ENCODE peak calls at places on chromosomes 6 and 20, in six cellular contexts. One of them, this sample, is unnamed. For H3K36me3, the result is how much of the 10 kb centered on the place peaks cover.

GRCh38 chr6:20771427-20771826 is 237.2 kb downstream of the CDKAL1 start:
- DNase-seq in neuronal stem cell: no peak
- DNase-seq in IMR-90: no peak
- DNase-seq in mesenchymal stem cell: no peak
- DNase-seq in mesendoderm: peak
- DNase-seq in H1: peak
- DNase-seq in this sample: no peak

GRCh38 chr6:53581161-53581560 is 36.3 kb upstream of the GCLC start:
- DNase-seq in H1: no peak
- DNase-seq in neuronal stem cell: no peak
- DNase-seq in mesendoderm: no peak
- DNase-seq in IMR-90: peak
- DNase-seq in mesenchymal stem cell: no peak
- DNase-seq in this sample: no peak

GRCh38 chr6:45724511-45724910 is 291.1 kb downstream of the CLIC5 start:
- DNase-seq in neuronal stem cell: no peak
- DNase-seq in mesenchymal stem cell: peak
- DNase-seq in mesendoderm: no peak
- DNase-seq in H1: no peak
- DNase-seq in IMR-90: peak
- DNase-seq in this sample: no peak

GRCh38 chr6:158764188-158764849 is 54.8 kb downstream of the EZR start:
- DNase-seq in H1: no peak
- DNase-seq in mesendoderm: no peak
- DNase-seq in IMR-90: no peak
- DNase-seq in mesenchymal stem cell: no peak
- DNase-seq in neuronal stem cell: no peak
- DNase-seq in this sample: peak

GRCh38 chr6:3259491-3259958 is 778 bp downstream of the PSMG4 start:
- DNase-seq in H1: no peak
- DNase-seq in mesenchymal stem cell: peak
- DNase-seq in mesendoderm: peak
- DNase-seq in IMR-90: peak
- DNase-seq in neuronal stem cell: no peak
- DNase-seq in this sample: peak

GRCh38 chr6:77401231-77401630 is 62.1 kb downstream of the HTR1B start:
- DNase-seq in neuronal stem cell: no peak
- DNase-seq in IMR-90: no peak
- DNase-seq in H1: no peak
- DNase-seq in mesenchymal stem cell: no peak
- DNase-seq in mesendoderm: no peak
- DNase-seq in this sample: peak

GRCh38 chr6:105445461-105445860 is 42.6 kb upstream of the PREP start:
- DNase-seq in IMR-90: no peak
- DNase-seq in mesenchymal stem cell: no peak
- DNase-seq in neuronal stem cell: no peak
- DNase-seq in mesendoderm: no peak
- DNase-seq in H1: no peak
- DNase-seq in this sample: no peak

GRCh38 chr6:138105446-138105845 is 1.8 kb downstream of the PERP start:
- DNase-seq in IMR-90: no peak
- DNase-seq in H1: no peak
- DNase-seq in neuronal stem cell: no peak
- DNase-seq in mesenchymal stem cell: no peak
- DNase-seq in mesendoderm: peak
- DNase-seq in this sample: peak

GRCh38 chr6:89117285-89118108 is at the start of gene SRSF12:
- DNase-seq in H1: no peak
- DNase-seq in mesendoderm: peak
- DNase-seq in mesenchymal stem cell: peak
- DNase-seq in neuronal stem cell: peak
- DNase-seq in IMR-90: peak
- DNase-seq in this sample: peak

GRCh38 chr6:135651964-135652755 is 154.6 kb upstream of the AHI1 start:
- DNase-seq in neuronal stem cell: no peak
- DNase-seq in mesenchymal stem cell: no peak
- DNase-seq in H1: no peak
- DNase-seq in IMR-90: peak
- DNase-seq in mesendoderm: no peak
- DNase-seq in this sample: no peak

GRCh38 chr6:149012040-149012545 is 265.3 kb downstream of the UST start:
- DNase-seq in mesendoderm: peak
- DNase-seq in H1: no peak
- DNase-seq in IMR-90: peak
- DNase-seq in mesenchymal stem cell: peak
- DNase-seq in neuronal stem cell: no peak
- DNase-seq in this sample: peak

GRCh38 chr6:163722293-163722692 is 307.8 kb downstream of the QKI start:
- DNase-seq in mesenchymal stem cell: no peak
- DNase-seq in mesendoderm: no peak
- DNase-seq in neuronal stem cell: no peak
- DNase-seq in IMR-90: no peak
- DNase-seq in H1: no peak
- DNase-seq in this sample: no peak

GRCh38 chr20:48789781-48790544 is 37.8 kb downstream of the PREX1 start:
- DNase-seq in neuronal stem cell: no peak
- DNase-seq in IMR-90: no peak
- DNase-seq in H1: no peak
- DNase-seq in mesenchymal stem cell: no peak
- DNase-seq in mesendoderm: no peak
- DNase-seq in this sample: no peak

GRCh38 chr6:107517274-107517673 is 27.4 kb downstream of the SOBP start:
- DNase-seq in IMR-90: no peak
- DNase-seq in mesendoderm: no peak
- DNase-seq in mesenchymal stem cell: no peak
- DNase-seq in neuronal stem cell: no peak
- DNase-seq in H1: no peak
- DNase-seq in this sample: no peak

GRCh38 chr6:134873500-134874388 is 76.2 kb downstream of the ALDH8A1 start:
- DNase-seq in mesenchymal stem cell: no peak
- DNase-seq in mesendoderm: no peak
- DNase-seq in IMR-90: no peak
- DNase-seq in neuronal stem cell: no peak
- DNase-seq in H1: no peak
- DNase-seq in this sample: no peak

GRCh38 chr6:44078795-44079671 is 48.2 kb downstream of the MRPL14 start:
- DNase-seq in IMR-90: peak
- DNase-seq in mesenchymal stem cell: peak
- DNase-seq in mesendoderm: peak
- DNase-seq in H1: no peak
- DNase-seq in neuronal stem cell: peak
- DNase-seq in this sample: peak

GRCh38 chr20:12700701-12701100 is 308.1 kb upstream of the SPTLC3 start:
- DNase-seq in H1: no peak
- DNase-seq in mesenchymal stem cell: no peak
- DNase-seq in IMR-90: no peak
- DNase-seq in mesendoderm: no peak
- DNase-seq in neuronal stem cell: no peak
- DNase-seq in this sample: no peak

GRCh38 chr6:170366248-170366960 is 59.8 kb downstream of the FAM120B start:
- DNase-seq in IMR-90: no peak
- DNase-seq in neuronal stem cell: no peak
- DNase-seq in mesenchymal stem cell: no peak
- DNase-seq in H1: no peak
- DNase-seq in mesendoderm: no peak
- DNase-seq in this sample: no peak

GRCh38 chr6:168335341-168335740 is 15.8 kb upstream of the DACT2 start:
- DNase-seq in H1: no peak
- DNase-seq in neuronal stem cell: no peak
- DNase-seq in mesenchymal stem cell: no peak
- DNase-seq in IMR-90: no peak
- DNase-seq in mesendoderm: no peak
- DNase-seq in this sample: no peak

GRCh38 chr6:158780963-158781691 is 38.0 kb downstream of the EZR start:
- DNase-seq in mesenchymal stem cell: no peak
- DNase-seq in neuronal stem cell: no peak
- DNase-seq in H1: no peak
- DNase-seq in IMR-90: no peak
- DNase-seq in mesendoderm: no peak
- DNase-seq in this sample: peak

GRCh38 chr6:62805431-62805830 is 405.8 kb upstream of the FKBP1C start:
- DNase-seq in mesenchymal stem cell: no peak
- DNase-seq in IMR-90: no peak
- DNase-seq in H1: no peak
- DNase-seq in neuronal stem cell: no peak
- DNase-seq in mesendoderm: no peak
- DNase-seq in this sample: no peak

GRCh38 chr6:44034391-44034861 is 92.8 kb downstream of the MRPL14 start:
- DNase-seq in mesendoderm: no peak
- DNase-seq in IMR-90: no peak
- DNase-seq in mesenchymal stem cell: no peak
- DNase-seq in neuronal stem cell: no peak
- DNase-seq in H1: no peak
- DNase-seq in this sample: no peak

GRCh38 chr6:125546827-125547226 is 202.6 kb upstream of the HEY2 start:
- DNase-seq in IMR-90: peak
- DNase-seq in mesenchymal stem cell: peak
- DNase-seq in mesendoderm: peak
- DNase-seq in neuronal stem cell: no peak
- DNase-seq in H1: no peak
- DNase-seq in this sample: no peak

DNA sequence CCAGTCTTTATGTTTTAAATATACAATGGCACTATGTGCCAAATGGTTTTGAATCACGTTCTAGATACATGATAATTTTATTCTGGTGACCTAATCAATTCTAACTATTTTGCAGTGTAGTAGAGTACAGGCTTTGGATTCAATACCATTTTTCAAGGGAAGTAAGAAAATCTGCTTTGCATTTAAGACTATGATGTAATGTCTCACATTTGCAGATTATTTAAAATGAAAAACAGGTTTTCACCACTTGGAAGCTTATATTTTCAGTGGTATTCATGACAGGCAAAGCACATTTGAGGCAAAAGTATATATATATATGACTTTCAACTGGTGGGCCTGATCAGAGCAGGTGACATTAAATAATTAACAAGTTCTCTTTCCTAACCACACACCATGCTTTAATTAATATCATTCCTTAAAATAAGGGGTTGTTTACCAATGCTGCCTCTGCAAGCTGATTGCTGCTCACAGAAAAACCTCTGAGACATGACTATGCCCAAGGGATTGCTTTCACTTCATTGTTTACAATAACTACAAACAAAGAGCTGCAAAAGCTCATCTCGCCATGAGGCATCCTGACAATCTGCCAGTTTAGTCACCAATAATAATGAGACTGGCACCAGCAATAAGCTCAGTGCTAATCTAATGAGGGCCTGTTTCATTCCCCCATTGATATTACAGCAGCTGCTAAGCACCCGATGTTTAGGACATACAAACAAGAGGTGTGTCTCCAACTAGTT is 1176.0 kb upstream of the GJE1 start:
- DNase-seq in neuronal stem cell: no peak
- DNase-seq in mesendoderm: no peak
- DNase-seq in H1: no peak
- DNase-seq in IMR-90: peak
- DNase-seq in mesenchymal stem cell: peak
- DNase-seq in this sample: no peak
- H3K27ac ChIP-seq in neuronal stem cell: no peak
- H3K27ac ChIP-seq in mesendoderm: no peak
- H3K27ac ChIP-seq in H1: no peak
- H3K27ac ChIP-seq in IMR-90: no peak
- H3K27ac ChIP-seq in mesenchymal stem cell: no peak
- H3K27ac ChIP-seq in this sample: no peak

DNA sequence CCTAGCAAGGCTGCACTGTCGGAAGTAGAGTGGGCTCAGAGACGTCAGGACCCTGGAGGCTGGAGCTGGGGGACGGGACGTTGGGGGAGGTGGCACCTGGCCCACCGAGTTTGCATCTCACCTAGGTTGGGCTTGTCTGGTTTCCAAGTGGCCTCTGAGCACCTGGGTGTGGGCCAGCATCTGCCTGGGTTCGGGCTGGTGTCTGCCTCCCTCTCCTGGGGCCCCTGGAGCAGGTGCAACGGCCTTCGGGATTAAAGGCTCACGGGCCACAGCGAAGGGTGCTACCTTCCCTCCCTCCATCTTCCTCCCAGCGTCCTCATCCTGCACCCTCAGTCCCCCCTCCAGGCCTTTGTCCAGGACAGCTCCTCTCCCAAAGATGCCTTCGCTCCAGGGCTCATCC is 6.0 kb downstream of the HRH3 start:
- DNase-seq in H1: no peak
- DNase-seq in neuronal stem cell: no peak
- DNase-seq in IMR-90: no peak
- DNase-seq in mesendoderm: no peak
- DNase-seq in mesenchymal stem cell: no peak
- DNase-seq in this sample: no peak
- H3K36me3 ChIP-seq in H1: under half
- H3K36me3 ChIP-seq in neuronal stem cell: under half
- H3K36me3 ChIP-seq in IMR-90: under half
- H3K36me3 ChIP-seq in mesendoderm: under half
- H3K36me3 ChIP-seq in mesenchymal stem cell: under half
- H3K36me3 ChIP-seq in this sample: under half

DNA sequence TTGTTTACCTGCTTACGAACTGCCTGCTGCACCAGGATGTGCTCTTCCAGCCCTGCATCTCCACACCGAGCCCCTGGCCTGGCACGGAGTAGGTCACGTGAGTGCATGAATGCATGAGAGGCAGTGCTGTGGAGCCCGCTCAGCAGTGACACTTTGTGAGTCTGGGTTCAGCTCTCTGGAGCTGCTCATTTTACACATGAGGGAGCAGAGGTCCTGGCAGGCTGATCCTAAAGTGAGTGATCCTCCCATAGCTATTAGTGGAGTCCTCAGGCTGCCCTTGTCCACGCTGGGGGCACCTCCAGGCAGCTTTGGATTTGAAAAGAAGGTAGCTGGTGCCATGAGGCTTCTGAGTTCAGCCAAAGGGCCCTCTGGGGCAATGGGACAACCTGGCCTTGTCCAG is 64.2 kb downstream of the EDN3 start:
- DNase-seq in mesendoderm: no peak
- DNase-seq in neuronal stem cell: no peak
- DNase-seq in IMR-90: no peak
- DNase-seq in H1: no peak
- DNase-seq in mesenchymal stem cell: no peak
- DNase-seq in this sample: no peak
- H2AK5ac ChIP-seq in mesendoderm: no peak
- H2AK5ac ChIP-seq in neuronal stem cell: peak
- H2AK5ac ChIP-seq in IMR-90: no peak
- H2AK5ac ChIP-seq in H1: no peak
- H2AK5ac ChIP-seq in mesenchymal stem cell: no peak
- H2AK5ac ChIP-seq in this sample: no peak

GRCh38 chr6:16415677-16416076 is 177.3 kb downstream of the GMPR start:
- DNase-seq in IMR-90: no peak
- DNase-seq in mesenchymal stem cell: no peak
- DNase-seq in neuronal stem cell: no peak
- DNase-seq in H1: no peak
- DNase-seq in mesendoderm: no peak
- DNase-seq in this sample: no peak

GRCh38 chr6:16420715-16421461 is 182.5 kb downstream of the GMPR start:
- DNase-seq in mesenchymal stem cell: peak
- DNase-seq in mesendoderm: no peak
- DNase-seq in neuronal stem cell: no peak
- DNase-seq in IMR-90: peak
- DNase-seq in H1: no peak
- DNase-seq in this sample: no peak

GRCh38 chr6:16421462-16421960 is 183.1 kb downstream of the GMPR start:
- DNase-seq in H1: no peak
- DNase-seq in neuronal stem cell: no peak
- DNase-seq in mesendoderm: no peak
- DNase-seq in mesenchymal stem cell: no peak
- DNase-seq in IMR-90: no peak
- DNase-seq in this sample: no peak

GRCh38 chr6:16419636-16420331 is 181.4 kb downstream of the GMPR start:
- DNase-seq in H1: no peak
- DNase-seq in mesendoderm: no peak
- DNase-seq in IMR-90: no peak
- DNase-seq in neuronal stem cell: no peak
- DNase-seq in mesenchymal stem cell: no peak
- DNase-seq in this sample: no peak

GRCh38 chr6:16420332-16420714 is 181.9 kb downstream of the GMPR start:
- DNase-seq in H1: no peak
- DNase-seq in neuronal stem cell: no peak
- DNase-seq in mesenchymal stem cell: no peak
- DNase-seq in mesendoderm: no peak
- DNase-seq in IMR-90: no peak
- DNase-seq in this sample: no peak
- H3K27ac ChIP-seq in H1: no peak
- H3K27ac ChIP-seq in neuronal stem cell: no peak
- H3K27ac ChIP-seq in mesenchymal stem cell: no peak
- H3K27ac ChIP-seq in mesendoderm: no peak
- H3K27ac ChIP-seq in IMR-90: no peak
- H3K27ac ChIP-seq in this sample: no peak

This sample was measured in trophoblast cell.